ENCODE peak calls at places on chromosomes 12 and 14, in four cellular contexts. X, M, Q and W are unnamed samples.
A peak's percentile ranks its signal among the peaks of the same experiment; 100 is the strongest.

GRCh38 chr14:26377150-26377549 is 220.7 kb downstream of the NOVA1 start:
- DNase-seq in X (peak; percentile 15), Q (no peak), M (no peak), W (no peak)

GRCh38 chr14:59481407-59482119 is 2.6 kb downstream of the L3HYPDH start:
- DNase-seq in M (peak; percentile 5), X (no peak), Q (peak; percentile 78), W (no peak)

GRCh38 chr14:24817638-24818053 is 183.7 kb upstream of the GZMB start:
- DNase-seq in M (no peak), X (no peak), Q (no peak), W (no peak)

GRCh38 chr14:62428429-62429203 is 616.6 kb downstream of the KCNH5 start:
- DNase-seq in M (peak; percentile 47), X (no peak), Q (peak; percentile 48), W (peak; percentile 3)

GRCh38 chr14:66496911-66497310 is 10.7 kb downstream of the CCDC196 start:
- DNase-seq in Q (no peak), M (no peak), X (no peak), W (no peak)

GRCh38 chr12:91685917-91686316 is 459.7 kb downstream of the BTG1 start:
- DNase-seq in X (no peak), M (peak; percentile 17), Q (peak; percentile 53), W (peak; percentile 78)

GRCh38 chr12:131448254-131448795 is 262.6 kb upstream of the SFSWAP start:
- DNase-seq in Q (no peak), M (no peak), X (no peak), W (no peak)

GRCh38 chr14:55107766-55108554 is 21.1 kb upstream of the LGALS3 start:
- DNase-seq in X (no peak), M (peak; percentile 94), Q (peak; percentile 95), W (peak; percentile 92)

GRCh38 chr12:76020731-76021672 is 10.6 kb downstream of the PHLDA1 start:
- DNase-seq in X (no peak), Q (peak; percentile 90), M (peak; percentile 94), W (peak; percentile 90)

GRCh38 chr14:39318574-39318973 is 84.9 kb downstream of the MIA2 start:
- DNase-seq in Q (peak; percentile 17), X (no peak), M (no peak), W (no peak)

GRCh38 chr12:6963741-6964446 is 6.6 kb downstream of the PHB2 start:
- DNase-seq in Q (peak; percentile 25), M (no peak), X (no peak), W (no peak)